ENCODE peak calls at places on chromosomes 4 and X, in seven cellular contexts. One of them, this sample, is unnamed.
A peak's percentile ranks its signal among the peaks of the same experiment; 100 is the strongest.

GRCh38 chr4:112881842-112882241 is 167.6 kb upstream of the ANK2 start:
- DNase-seq in lung: no peak
- DNase-seq in aorta: no peak
- DNase-seq in mammary epithelial cell: no peak
- DNase-seq in A549: no peak
- DNase-seq in PC-3: no peak
- DNase-seq in kidney: no peak
- DNase-seq in this sample: no peak

GRCh38 chr4:170007113-170007512 is 19.1 kb downstream of the MFAP3L start:
- DNase-seq in lung: no peak
- DNase-seq in PC-3: no peak
- DNase-seq in kidney: no peak
- DNase-seq in mammary epithelial cell: no peak
- DNase-seq in aorta: no peak
- DNase-seq in A549: no peak
- DNase-seq in this sample: no peak

GRCh38 chr4:89316931-89317366 is 9.3 kb upstream of the GPRIN3 start:
- DNase-seq in lung: no peak
- DNase-seq in aorta: no peak
- DNase-seq in kidney: no peak
- DNase-seq in PC-3: peak; percentile 2
- DNase-seq in mammary epithelial cell: no peak
- DNase-seq in A549: no peak
- DNase-seq in this sample: no peak

GRCh38 chr4:8515316-8516060 is 64.7 kb upstream of the GPR78 start:
- DNase-seq in aorta: no peak
- DNase-seq in A549: no peak
- DNase-seq in mammary epithelial cell: no peak
- DNase-seq in kidney: no peak
- DNase-seq in lung: no peak
- DNase-seq in PC-3: no peak
- DNase-seq in this sample: no peak

GRCh38 chr4:112411781-112412281 is 104.1 kb downstream of the NEUROG2 start:
- DNase-seq in lung: no peak
- DNase-seq in A549: no peak
- DNase-seq in kidney: peak; percentile 62
- DNase-seq in PC-3: no peak
- DNase-seq in mammary epithelial cell: no peak
- DNase-seq in aorta: no peak
- DNase-seq in this sample: peak; percentile 46

GRCh38 chr4:173509031-173510001 is 20.7 kb downstream of the HAND2 start:
- DNase-seq in lung: no peak
- DNase-seq in PC-3: no peak
- DNase-seq in mammary epithelial cell: no peak
- DNase-seq in aorta: peak; percentile 77
- DNase-seq in kidney: no peak
- DNase-seq in A549: no peak
- DNase-seq in this sample: peak; percentile 90

GRCh38 chr4:98474408-98474844 is 184.0 kb downstream of the TSPAN5 start:
- DNase-seq in aorta: no peak
- DNase-seq in kidney: no peak
- DNase-seq in PC-3: peak; percentile 63
- DNase-seq in mammary epithelial cell: peak; percentile 76
- DNase-seq in A549: no peak
- DNase-seq in lung: no peak
- DNase-seq in this sample: no peak

GRCh38 chr4:24876431-24876830 is 36.4 kb downstream of the CCDC149 start:
- DNase-seq in kidney: no peak
- DNase-seq in A549: no peak
- DNase-seq in lung: peak; percentile 36
- DNase-seq in mammary epithelial cell: no peak
- DNase-seq in PC-3: no peak
- DNase-seq in aorta: no peak
- DNase-seq in this sample: no peak

GRCh38 chrX:120377179-120377578 is 15.3 kb downstream of the ATP1B4 start:
- DNase-seq in kidney: no peak
- DNase-seq in A549: no peak
- DNase-seq in mammary epithelial cell: no peak
- DNase-seq in lung: no peak
- DNase-seq in PC-3: no peak
- DNase-seq in aorta: no peak
- DNase-seq in this sample: no peak

GRCh38 chr4:160283081-160283480 is 1180.2 kb downstream of the RAPGEF2 start:
- DNase-seq in kidney: no peak
- DNase-seq in aorta: no peak
- DNase-seq in lung: no peak
- DNase-seq in PC-3: no peak
- DNase-seq in mammary epithelial cell: no peak
- DNase-seq in A549: no peak
- DNase-seq in this sample: no peak

GRCh38 chr4:8140915-8141314 is 17.7 kb downstream of the ABLIM2 start:
- DNase-seq in A549: no peak
- DNase-seq in kidney: no peak
- DNase-seq in lung: no peak
- DNase-seq in mammary epithelial cell: no peak
- DNase-seq in PC-3: no peak
- DNase-seq in aorta: no peak
- DNase-seq in this sample: peak; percentile 11

GRCh38 chrX:109472939-109473713 is 8.8 kb downstream of the GUCY2F start:
- DNase-seq in mammary epithelial cell: peak; percentile 51
- DNase-seq in PC-3: peak; percentile 28
- DNase-seq in aorta: no peak
- DNase-seq in A549: no peak
- DNase-seq in lung: no peak
- DNase-seq in kidney: peak; percentile 43
- DNase-seq in this sample: peak; percentile 25

GRCh38 chrX:3177851-3178250 is 136.6 kb downstream of the ARSF start:
- DNase-seq in A549: no peak
- DNase-seq in kidney: no peak
- DNase-seq in mammary epithelial cell: peak; percentile 13
- DNase-seq in PC-3: peak; percentile 11
- DNase-seq in aorta: no peak
- DNase-seq in lung: no peak
- DNase-seq in this sample: no peak

GRCh38 chrX:150688911-150689451 is 4.2 kb upstream of the MTMR1 start:
- DNase-seq in aorta: no peak
- DNase-seq in lung: no peak
- DNase-seq in mammary epithelial cell: peak; percentile 90
- DNase-seq in PC-3: peak; percentile 97
- DNase-seq in kidney: no peak
- DNase-seq in A549: peak; percentile 42
- DNase-seq in this sample: no peak

GRCh38 chr4:26418107-26418506 is 72.2 kb downstream of the CCKAR start:
- DNase-seq in mammary epithelial cell: no peak
- DNase-seq in PC-3: no peak
- DNase-seq in A549: no peak
- DNase-seq in lung: no peak
- DNase-seq in kidney: no peak
- DNase-seq in aorta: no peak
- DNase-seq in this sample: no peak

GRCh38 chrX:153507484-153508178 is 9.8 kb upstream of the ATP2B3 start:
- DNase-seq in aorta: peak; percentile 94
- DNase-seq in lung: peak; percentile 81
- DNase-seq in mammary epithelial cell: peak; percentile 47
- DNase-seq in PC-3: peak; percentile 78
- DNase-seq in A549: peak; percentile 88
- DNase-seq in kidney: peak; percentile 92
- DNase-seq in this sample: peak; percentile 93

DNA sequence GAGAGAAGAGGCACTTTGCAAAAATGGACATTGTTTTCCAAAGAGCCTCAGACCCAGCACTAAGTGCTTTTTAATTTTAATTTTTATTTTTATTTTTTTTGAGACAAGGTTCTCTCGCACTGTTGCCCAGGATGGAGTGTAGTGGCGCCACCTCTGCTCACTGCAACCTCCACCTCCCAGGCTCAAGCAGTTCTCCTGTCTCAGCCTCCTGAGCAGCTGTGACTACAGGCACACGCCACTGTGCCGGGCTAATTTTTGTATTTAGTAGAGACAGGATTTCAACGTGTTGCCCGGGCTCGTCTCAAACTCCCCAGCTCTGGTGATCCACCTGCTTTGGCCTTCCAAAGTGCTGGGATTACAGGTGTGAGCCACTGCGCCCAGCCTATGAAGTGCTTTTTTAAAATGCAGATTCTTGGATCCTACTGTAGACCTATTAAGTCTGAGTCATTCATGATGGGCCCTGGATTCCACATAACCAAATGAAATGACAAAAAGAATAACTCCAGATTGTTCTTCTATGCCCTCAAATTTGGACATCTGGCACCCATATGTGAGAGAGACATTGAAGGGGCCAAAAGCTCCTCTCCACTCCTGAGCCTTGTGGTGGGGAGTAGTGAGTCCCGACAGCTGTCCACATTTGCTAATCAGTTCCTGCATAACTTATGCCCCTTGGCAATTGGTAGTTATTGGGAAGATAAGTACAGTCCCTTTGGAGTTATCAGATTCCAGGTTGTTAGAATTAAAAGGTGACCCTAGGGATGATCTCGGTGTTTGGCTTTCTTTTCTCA is 3.6 kb downstream of the NOCT start:
- DNase-seq in kidney: no peak
- DNase-seq in lung: no peak
- DNase-seq in aorta: no peak
- DNase-seq in mammary epithelial cell: no peak
- DNase-seq in PC-3: no peak
- DNase-seq in A549: no peak
- DNase-seq in this sample: no peak
- H3K4me3 ChIP-seq in kidney: peak overlapping the region; percentile 28
- H3K4me3 ChIP-seq in lung: no peak overlapping the region
- H3K4me3 ChIP-seq in aorta: no peak overlapping the region
- H3K4me3 ChIP-seq in mammary epithelial cell: no peak overlapping the region
- H3K4me3 ChIP-seq in PC-3: peak overlapping the region; percentile 64
- H3K4me3 ChIP-seq in A549: no peak overlapping the region
- H3K4me3 ChIP-seq in this sample: no peak overlapping the region

GRCh38 chr4:16230308-16230707 is 4.0 kb upstream of the TAPT1 start:
- DNase-seq in kidney: no peak
- DNase-seq in lung: no peak
- DNase-seq in mammary epithelial cell: no peak
- DNase-seq in PC-3: no peak
- DNase-seq in A549: no peak
- DNase-seq in aorta: no peak
- DNase-seq in this sample: no peak

GRCh38 chr4:16229604-16230003 is 3.3 kb upstream of the TAPT1 start:
- DNase-seq in A549: no peak
- DNase-seq in lung: no peak
- DNase-seq in kidney: no peak
- DNase-seq in aorta: no peak
- DNase-seq in mammary epithelial cell: no peak
- DNase-seq in PC-3: no peak
- DNase-seq in this sample: no peak

GRCh38 chr4:16227462-16227868 is 1.2 kb upstream of the TAPT1 start:
- DNase-seq in A549: no peak
- DNase-seq in lung: peak; percentile 31
- DNase-seq in aorta: no peak
- DNase-seq in kidney: peak; percentile 70
- DNase-seq in PC-3: peak; percentile 13
- DNase-seq in mammary epithelial cell: peak; percentile 9
- DNase-seq in this sample: peak; percentile 48

GRCh38 chr4:16233569-16234177 is 7.4 kb upstream of the TAPT1 start:
- DNase-seq in lung: no peak
- DNase-seq in kidney: no peak
- DNase-seq in PC-3: no peak
- DNase-seq in A549: no peak
- DNase-seq in mammary epithelial cell: no peak
- DNase-seq in aorta: no peak
- DNase-seq in this sample: no peak

DNA sequence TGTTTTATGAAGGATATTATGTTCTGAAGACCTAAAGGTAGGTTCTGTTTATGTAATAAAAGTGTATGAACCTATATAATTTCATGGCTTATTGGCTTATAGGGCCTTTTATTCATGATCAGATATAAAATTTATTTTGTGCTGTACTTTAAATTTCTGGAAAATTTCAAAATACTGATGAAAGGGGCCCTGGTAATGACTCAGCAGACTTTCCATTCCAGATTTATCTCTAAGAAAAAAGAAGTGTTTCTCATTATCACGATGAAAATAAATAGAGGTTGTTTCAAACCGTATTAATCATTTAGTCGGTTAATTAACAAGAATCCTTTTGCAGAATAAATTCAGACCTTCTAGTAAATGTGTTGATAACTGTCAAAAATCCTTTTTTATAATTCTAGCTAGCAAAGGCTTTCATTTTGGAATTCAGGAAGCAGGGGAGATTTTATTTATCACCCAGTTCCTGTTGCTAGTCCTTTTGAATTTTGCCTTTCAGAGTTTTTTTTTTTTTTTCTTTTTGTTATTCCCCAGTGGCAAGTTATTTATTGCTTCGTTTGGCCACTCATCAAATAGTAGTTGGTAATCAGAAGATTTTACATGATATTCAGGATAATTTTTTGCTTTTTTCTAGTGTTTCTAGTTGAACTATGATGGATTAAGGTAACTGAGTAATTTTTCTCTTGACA is 5.4 kb upstream of the TAPT1 start:
- DNase-seq in A549: no peak
- DNase-seq in aorta: no peak
- DNase-seq in PC-3: no peak
- DNase-seq in lung: no peak
- DNase-seq in kidney: no peak
- DNase-seq in mammary epithelial cell: no peak
- DNase-seq in this sample: no peak
- H3K4me1 ChIP-seq in A549: peaks cover 20% of the 10 kb centered on the region
- H3K4me1 ChIP-seq in aorta: peaks cover 2% of the 10 kb centered on the region
- H3K4me1 ChIP-seq in PC-3: no peaks in the 10 kb centered on the region
- H3K4me1 ChIP-seq in lung: no peaks in the 10 kb centered on the region
- H3K4me1 ChIP-seq in kidney: peaks cover 3% of the 10 kb centered on the region
- H3K4me1 ChIP-seq in mammary epithelial cell: no peaks in the 10 kb centered on the region
- H3K4me1 ChIP-seq in this sample: no peaks in the 10 kb centered on the region

DNA sequence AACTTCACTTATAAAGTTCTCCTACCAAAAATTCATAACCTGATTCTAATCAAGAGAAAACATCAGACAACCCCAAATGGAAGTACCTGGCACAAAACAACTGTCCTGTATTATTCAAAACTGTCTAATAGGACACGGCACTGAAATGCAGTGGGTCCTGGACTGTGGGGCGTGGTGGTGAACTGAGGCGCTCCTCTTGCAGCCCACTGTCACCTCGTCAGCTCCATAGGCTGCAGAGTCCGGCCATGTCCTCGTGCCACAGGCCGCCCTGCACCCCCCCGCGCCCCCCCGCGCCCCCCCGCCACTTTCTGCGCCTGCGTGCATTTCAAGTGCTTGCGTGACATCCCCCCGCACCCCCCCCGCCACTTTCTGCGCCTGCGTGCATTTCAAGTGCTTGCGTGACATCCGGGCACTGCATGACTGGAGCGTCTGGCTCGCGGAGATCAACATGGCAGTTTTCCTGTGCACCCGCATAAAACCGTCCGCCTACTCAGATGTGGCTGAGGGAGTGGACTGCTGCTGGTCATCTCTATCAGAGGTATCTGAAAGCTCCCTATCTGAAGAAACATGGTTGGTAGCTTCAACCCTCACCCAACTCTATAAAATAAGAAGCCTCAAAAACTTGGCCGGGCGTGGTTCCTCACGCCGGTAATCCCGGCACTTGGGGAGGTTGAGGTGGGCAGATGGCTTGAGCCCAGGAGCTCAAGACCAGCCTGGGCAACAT is 28.8 kb downstream of the ATXN3L start:
- DNase-seq in PC-3: no peak
- DNase-seq in kidney: no peak
- DNase-seq in aorta: no peak
- DNase-seq in mammary epithelial cell: no peak
- DNase-seq in A549: no peak
- DNase-seq in lung: no peak
- DNase-seq in this sample: no peak
- H3K27ac ChIP-seq in PC-3: no peak overlapping the region
- H3K27ac ChIP-seq in kidney: no peak overlapping the region
- H3K27ac ChIP-seq in aorta: no peak overlapping the region
- H3K27ac ChIP-seq in mammary epithelial cell: no peak overlapping the region
- H3K27ac ChIP-seq in A549: no peak overlapping the region
- H3K27ac ChIP-seq in lung: no peak overlapping the region
- H3K27ac ChIP-seq in this sample: no peak overlapping the region

GRCh38 chrX:11665144-11666040 is at the start of gene ARHGAP6:
- DNase-seq in lung: no peak
- DNase-seq in kidney: peak; percentile 85
- DNase-seq in A549: no peak
- DNase-seq in PC-3: peak; percentile 14
- DNase-seq in aorta: peak; percentile 81
- DNase-seq in mammary epithelial cell: peak; percentile 39
- DNase-seq in this sample: peak; percentile 84
- H3K4me3 ChIP-seq in lung: peak within 1 kb of the TSS; percentile 40
- H3K4me3 ChIP-seq in kidney: peak within 1 kb of the TSS; percentile 73
- H3K4me3 ChIP-seq in A549: peak within 1 kb of the TSS; percentile 25
- H3K4me3 ChIP-seq in PC-3: peak within 1 kb of the TSS; percentile 66
- H3K4me3 ChIP-seq in aorta: peak within 1 kb of the TSS; percentile 40
- H3K4me3 ChIP-seq in mammary epithelial cell: no peak within 1 kb of the TSS
- H3K4me3 ChIP-seq in this sample: peak within 1 kb of the TSS; percentile 17